ENCODE peak calls at places on chromosomes 11 and 22, in nine cellular contexts. C is neural crest cell, Z is AG10803, M is Calu3, Y is fibroblast of pulmonary artery, S is heart left ventricle, K is Caco-2, O is HFFc6, B is testis. W is an unnamed sample.

GRCh38 chr11:18853086-18853720 is 61.6 kb upstream of the PTPN5 start:
- DNase-seq in M (peak; percentile 24), Z (peak; percentile 22), Y (peak; percentile 44), B (no peak), C (no peak), O (peak; percentile 11), K (no peak), S (no peak), W (peak; percentile 12)

GRCh38 chr11:62880231-62880802 is 379 bp upstream of the SLC3A2 start:
- DNase-seq in O (peak; percentile 82), M (peak; percentile 39), Y (peak; percentile 90), S (peak; percentile 67), Z (peak; percentile 89), B (peak; percentile 72), C (peak; percentile 24), K (no peak), W (no peak)

GRCh38 chr22:38700271-38700788 is 413 bp downstream of the JOSD1 start:
- DNase-seq in M (peak; percentile 73), K (peak; percentile 65), O (peak; percentile 21), B (no peak), Y (peak; percentile 67), S (peak; percentile 91), C (no peak), Z (peak; percentile 46), W (no peak)

GRCh38 chr11:122671270-122671906 is 15.9 kb downstream of the UBASH3B start:
- DNase-seq in O (no peak), C (no peak), Y (peak; percentile 23), B (no peak), S (no peak), M (no peak), K (no peak), Z (peak; percentile 74), W (no peak)

GRCh38 chr11:128854801-128855200 is 12.3 kb downstream of the KCNJ1 start:
- DNase-seq in Z (no peak), S (no peak), M (no peak), K (no peak), Y (no peak), C (no peak), O (no peak), B (no peak), W (no peak)

GRCh38 chr11:31480930-31481329 is 28.5 kb downstream of the IMMP1L start:
- DNase-seq in M (no peak), S (no peak), B (no peak), K (no peak), C (no peak), Z (no peak), Y (no peak), O (no peak), W (no peak)

GRCh38 chr11:117189191-117189940 is 9.8 kb upstream of the TAGLN start:
- DNase-seq in M (no peak), Z (no peak), B (no peak), O (no peak), S (no peak), K (peak; percentile 33), Y (no peak), C (no peak), W (no peak)

GRCh38 chr22:24816841-24817240 is 10.8 kb downstream of the SGSM1 start:
- DNase-seq in B (no peak), C (no peak), S (no peak), O (no peak), M (no peak), Z (no peak), Y (no peak), K (no peak), W (no peak)

GRCh38 chr11:2411446-2412305 is 11.1 kb downstream of the TSSC4 start:
- DNase-seq in K (no peak), C (no peak), O (no peak), S (no peak), Z (no peak), B (no peak), Y (no peak), M (no peak), W (no peak)

GRCh38 chr11:76723142-76723541 is 52.6 kb upstream of the LRRC32 start:
- DNase-seq in Y (no peak), S (no peak), O (no peak), B (no peak), M (no peak), K (no peak), Z (no peak), C (no peak), W (no peak)
- TF ChIP-seq CTCF in Y (no peak), S (no peak), O (peak; percentile 12), B (no peak), M (no peak), K (peak; percentile 19), Z (no peak), C (no peak), W (no peak)

GRCh38 chr22:46131151-46131587 is 19.2 kb upstream of the PPARA start:
- DNase-seq in O (no peak), Y (no peak), K (no peak), M (no peak), S (no peak), B (no peak), C (no peak), Z (no peak), W (no peak)
- TF ChIP-seq CTCF in O (peak; percentile 70), Y (peak; percentile 32), K (peak; percentile 29), M (peak; percentile 47), S (no peak), B (no peak), C (peak; percentile 48), Z (peak; percentile 26), W (peak; percentile 47)

GRCh38 chr22:47155912-47156311 is 393.5 kb downstream of the TBC1D22A start:
- DNase-seq in O (no peak), Y (no peak), S (no peak), K (no peak), C (no peak), Z (no peak), M (no peak), B (no peak), W (no peak)
- TF ChIP-seq CTCF in O (no peak), Y (no peak), S (no peak), K (no peak), C (no peak), Z (no peak), M (no peak), B (no peak), W (no peak)

GRCh38 chr11:121429556-121429955 is 22.6 kb upstream of the SORL1 start:
- DNase-seq in K (no peak), S (no peak), Z (no peak), B (no peak), C (no peak), M (no peak), Y (no peak), O (no peak), W (no peak)

GRCh38 chr11:121422675-121423074 is 29.4 kb upstream of the SORL1 start:
- DNase-seq in Y (no peak), Z (no peak), C (no peak), S (no peak), K (no peak), O (no peak), B (no peak), M (no peak), W (no peak)

GRCh38 chr11:121431820-121432526 is 20.1 kb upstream of the SORL1 start:
- DNase-seq in K (no peak), Z (no peak), O (no peak), C (no peak), Y (no peak), B (no peak), M (no peak), S (no peak), W (no peak)

GRCh38 chr11:121425818-121426217 is 26.3 kb upstream of the SORL1 start:
- DNase-seq in S (no peak), Y (no peak), Z (no peak), O (no peak), K (no peak), M (no peak), C (no peak), B (no peak), W (no peak)

DNA sequence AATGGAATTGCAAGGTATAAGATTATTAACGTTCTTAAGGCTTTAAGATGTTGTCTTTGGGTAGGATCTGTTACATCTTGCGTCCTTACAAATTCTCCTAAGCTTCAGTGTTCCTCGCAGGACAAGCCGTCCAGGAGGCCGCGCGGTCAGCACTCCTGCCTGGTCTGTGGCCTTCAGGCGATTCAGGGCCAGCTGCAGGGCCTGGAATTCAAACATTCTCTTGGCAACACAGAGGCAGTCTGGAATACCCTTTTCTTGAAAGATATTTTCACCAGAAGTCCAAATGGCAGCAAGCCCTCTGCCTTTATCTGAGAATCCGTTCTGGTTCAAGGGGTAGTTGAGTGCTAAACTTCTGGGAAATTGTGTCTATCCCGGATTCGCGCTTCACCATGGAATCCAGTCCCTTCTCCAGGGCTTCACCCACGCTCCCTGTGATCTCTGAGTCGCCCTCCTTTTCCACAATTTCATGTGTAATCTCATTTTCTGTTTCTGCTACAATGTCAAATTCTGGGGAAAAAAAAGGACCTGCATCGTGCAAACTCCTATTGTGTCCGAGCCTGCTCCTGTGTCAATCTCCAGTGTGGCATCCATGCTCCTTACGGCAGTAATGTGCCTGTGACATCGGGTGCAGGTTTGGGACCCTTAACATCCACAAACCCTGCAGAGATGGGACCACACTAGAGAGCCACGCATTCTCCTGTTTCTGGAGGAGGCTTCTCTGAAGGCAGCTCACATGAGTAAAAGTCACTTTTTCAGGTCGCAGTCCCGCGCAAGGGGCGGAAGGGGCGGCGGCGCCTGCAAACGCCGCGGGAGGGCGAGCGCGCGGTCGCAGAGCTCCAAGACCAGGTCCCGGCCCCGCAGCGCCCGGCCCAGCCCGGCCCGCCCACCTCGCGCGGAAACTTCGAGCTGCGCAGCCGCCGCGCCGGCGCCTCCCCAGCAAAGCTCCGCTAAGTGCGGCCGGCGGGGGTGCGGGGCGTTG is 25.3 kb upstream of the SORL1 start:
- DNase-seq in Y (no peak), K (peak; percentile 66), Z (no peak), C (peak; percentile 26), M (peak; percentile 16), B (peak; percentile 80), O (no peak), S (peak; percentile 80), W (peak; percentile 25)
- TF ChIP-seq CTCF in Y (no peak), K (peak; percentile 58), Z (no peak), C (peak; percentile 22), M (no peak), B (no peak), O (no peak), S (no peak), W (peak; percentile 34)

DNA sequence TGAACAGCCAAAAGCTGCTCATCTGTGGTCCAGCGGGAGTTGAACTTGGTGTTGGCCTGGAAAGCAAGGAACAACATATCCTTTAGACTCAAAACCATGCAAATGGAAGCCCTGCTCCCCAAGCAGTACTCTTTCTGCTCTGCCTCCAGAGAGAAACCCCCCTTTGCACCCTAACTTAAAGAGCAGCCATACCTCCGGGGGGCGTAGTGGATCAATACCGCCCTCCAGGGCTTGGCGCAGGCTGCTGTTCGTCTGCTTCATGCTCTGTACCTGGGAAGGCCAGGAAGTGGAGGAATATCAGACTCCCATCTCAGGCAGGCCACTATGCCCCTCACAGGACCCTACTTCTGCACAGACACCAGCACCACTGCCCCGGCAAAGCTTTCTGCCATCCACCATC is 4.3 kb downstream of the RCOR2 start:
- DNase-seq in M (no peak), O (no peak), K (no peak), B (no peak), S (no peak), Y (no peak), C (no peak), Z (no peak), W (no peak)
- TF ChIP-seq CTCF in M (no peak), O (no peak), K (no peak), B (no peak), S (no peak), Y (no peak), C (no peak), Z (no peak), W (no peak)

W was measured in progenitor cell of endocrine pancreas.